ENCODE peak calls at places on chromosomes 12 and 14, in ten cellular contexts. B is NCI-H2081, R is HL-60, I is RWPE1, C is neural crest cell, Z is uterus, A is mesenchymal stem cell, T is SK-N-DZ, W is non-pigmented ciliary epithelial cell, Q is left colon. L is an unnamed sample.

GRCh38 chr12:50061172-50061571 is 3.8 kb downstream of the ASIC1 start:
- DNase-seq in B (no peak), R (no peak), I (no peak), C (no peak), Z (no peak), A (no peak), T (no peak), W (no peak), Q (no peak), L (no peak)

GRCh38 chr12:68368332-68368731 is 36.2 kb upstream of the MDM1 start:
- DNase-seq in B (no peak), R (no peak), I (no peak), C (no peak), Z (no peak), A (no peak), T (no peak), W (no peak), Q (no peak), L (no peak)

GRCh38 chr12:7289743-7290142 is 14.1 kb upstream of the ACSM4 start:
- DNase-seq in B (no peak), R (no peak), I (no peak), C (no peak), Z (no peak), A (no peak), T (no peak), W (no peak), Q (no peak), L (no peak)

GRCh38 chr12:92929957-92930356 is 862 bp upstream of the EEA1 start:
- DNase-seq in B (no peak), R (no peak), I (no peak), C (no peak), Z (no peak), A (no peak), T (no peak), W (no peak), Q (no peak), L (no peak)

GRCh38 chr14:55207832-55208231 is 16.4 kb upstream of the DLGAP5 start:
- DNase-seq in B (no peak), R (no peak), I (no peak), C (no peak), Z (no peak), A (no peak), T (no peak), W (no peak), Q (no peak), L (no peak)

GRCh38 chr12:74539765-74540526 is 2.3 kb downstream of the ATXN7L3B start:
- DNase-seq in B (peak), R (no peak), I (no peak), C (no peak), Z (no peak), A (peak), T (no peak), W (no peak), Q (no peak), L (no peak)

GRCh38 chr12:110426300-110426910 is 22.9 kb upstream of the ANAPC7 start:
- DNase-seq in B (no peak), R (no peak), I (no peak), C (no peak), Z (no peak), A (no peak), T (peak), W (no peak), Q (no peak), L (no peak)

GRCh38 chr14:104545151-104545931 is 34.2 kb upstream of the C14orf180 start:
- DNase-seq in B (peak), R (no peak), I (no peak), C (no peak), Z (no peak), A (no peak), T (no peak), W (no peak), Q (no peak), L (no peak)

GRCh38 chr14:72970058-72970630 is 43.9 kb downstream of the DCAF4 start:
- DNase-seq in B (no peak), R (no peak), I (no peak), C (no peak), Z (no peak), A (no peak), T (no peak), W (no peak), Q (no peak), L (no peak)

GRCh38 chr14:69818760-69819191 is 21.7 kb upstream of the SLC10A1 start:
- DNase-seq in B (peak), R (no peak), I (peak), C (peak), Z (peak), A (peak), T (peak), W (peak), Q (no peak), L (no peak)

GRCh38 chr12:127144770-127145169 is 1122.2 kb upstream of the TMEM132C start:
- DNase-seq in B (no peak), R (no peak), I (no peak), C (no peak), Z (no peak), A (no peak), T (no peak), W (no peak), Q (no peak), L (no peak)

GRCh38 chr14:91415794-91416743 is 1.6 kb downstream of the CCDC88C start:
- DNase-seq in B (peak), R (no peak), I (peak), C (no peak), Z (no peak), A (no peak), T (no peak), W (no peak), Q (peak), L (no peak)

GRCh38 chr12:113407931-113408585 is 4.4 kb upstream of the SDS start:
- DNase-seq in B (no peak), R (no peak), I (no peak), C (no peak), Z (no peak), A (no peak), T (no peak), W (peak), Q (no peak), L (no peak)

GRCh38 chr14:104665663-104666522 is 23.5 kb upstream of the INF2 start:
- DNase-seq in B (no peak), R (no peak), I (no peak), C (peak), Z (no peak), A (no peak), T (no peak), W (no peak), Q (no peak), L (no peak)

GRCh38 chr12:90129369-90130030 is 420.9 kb upstream of the ATP2B1 start:
- DNase-seq in B (no peak), R (no peak), I (peak), C (no peak), Z (no peak), A (no peak), T (no peak), W (no peak), Q (no peak), L (no peak)

GRCh38 chr14:96117101-96117897 is 78.1 kb downstream of the C14orf132 start:
- DNase-seq in B (peak), R (no peak), I (no peak), C (no peak), Z (no peak), A (no peak), T (no peak), W (no peak), Q (no peak), L (no peak)

GRCh38 chr12:103093499-103094106 is 136.1 kb downstream of the ASCL1 start:
- DNase-seq in B (no peak), R (no peak), I (no peak), C (no peak), Z (no peak), A (no peak), T (no peak), W (no peak), Q (peak), L (no peak)

GRCh38 chr12:62001424-62001823 is 258.8 kb upstream of the USP15 start:
- DNase-seq in B (no peak), R (no peak), I (no peak), C (no peak), Z (no peak), A (no peak), T (no peak), W (no peak), Q (no peak), L (no peak)

GRCh38 chr12:46964496-46965098 is 114.8 kb upstream of the PCED1B start:
- DNase-seq in B (no peak), R (no peak), I (peak), C (no peak), Z (no peak), A (peak), T (no peak), W (no peak), Q (no peak), L (no peak)

GRCh38 chr12:120496353-120497340 is 734 bp downstream of the DYNLL1 start:
- DNase-seq in B (peak), R (peak), I (peak), C (peak), Z (peak), A (peak), T (peak), W (no peak), Q (peak), L (peak)

GRCh38 chr14:54685286-54685845 is 118.4 kb downstream of the SAMD4A start:
- DNase-seq in B (no peak), R (no peak), I (no peak), C (no peak), Z (no peak), A (no peak), T (no peak), W (no peak), Q (no peak), L (no peak)

L was measured in CD14-positive monocyte.